ENCODE peak calls at places on chromosome 13, in eight cellular contexts. D is DMS153; F is fibroblast of mammary gland; U is activated naive CD4-positive, alpha-beta T cell; N is GM23248; L is CD4-positive, alpha-beta memory T cell; Z is dermis blood vessel endothelial cell; H is astrocyte of the spinal cord. S is an unnamed sample.
A peak's percentile ranks its signal among the peaks of the same experiment; 100 is the strongest.

GRCh38 chr13:67726979-67727378 is 496.8 kb upstream of the PCDH9 start:
- DNase-seq in Z (no peak), H (no peak), L (no peak), U (no peak), F (no peak), N (no peak), D (no peak), S (no peak)

GRCh38 chr13:94389544-94390351 is 89.7 kb downstream of the DCT start:
- DNase-seq in N (peak; percentile 21), U (no peak), H (no peak), Z (no peak), F (peak; percentile 55), D (no peak), L (no peak), S (no peak)

GRCh38 chr13:33236021-33236420 is 49.5 kb downstream of the STARD13 start:
- DNase-seq in U (no peak), F (peak; percentile 82), D (no peak), Z (peak; percentile 54), L (no peak), H (peak; percentile 70), N (peak; percentile 89), S (no peak)

GRCh38 chr13:98778749-98779148 is 26.3 kb upstream of the SLC15A1 start:
- DNase-seq in D (no peak), H (peak; percentile 59), Z (peak; percentile 81), L (no peak), F (no peak), N (no peak), U (no peak), S (no peak)

GRCh38 chr13:45512148-45512498 is 47.4 kb downstream of the COG3 start:
- DNase-seq in F (peak; percentile 31), D (no peak), L (no peak), Z (peak; percentile 57), N (peak; percentile 28), H (no peak), U (no peak), S (no peak)

GRCh38 chr13:45331981-45332830 is 8.8 kb downstream of the TPT1 start:
- DNase-seq in H (peak; percentile 88), Z (peak; percentile 67), F (peak; percentile 95), U (no peak), N (peak; percentile 98), D (no peak), L (no peak), S (no peak)

GRCh38 chr13:46374710-46375109 is 12.3 kb downstream of the RUBCNL start:
- DNase-seq in Z (no peak), N (no peak), F (no peak), L (no peak), U (no peak), H (no peak), D (no peak), S (no peak)

GRCh38 chr13:105047676-105048295 is 1487.7 kb downstream of the EFNB2 start:
- DNase-seq in N (no peak), D (no peak), H (peak; percentile 12), Z (no peak), F (no peak), L (no peak), U (no peak), S (peak; percentile 22)

GRCh38 chr13:41742917-41743552 is 217.9 kb downstream of the VWA8 start:
- DNase-seq in D (no peak), Z (no peak), U (no peak), F (no peak), L (no peak), N (no peak), H (no peak), S (no peak)

GRCh38 chr13:97339019-97339988 is 94.7 kb upstream of the RAP2A start:
- DNase-seq in N (peak; percentile 98), L (no peak), Z (peak; percentile 30), U (no peak), D (no peak), H (peak; percentile 76), F (peak; percentile 97), S (peak; percentile 70)

GRCh38 chr13:77359171-77359570 is 32.3 kb upstream of the MYCBP2 start:
- DNase-seq in U (no peak), H (no peak), F (no peak), D (no peak), N (peak; percentile 58), L (no peak), Z (no peak), S (no peak)

GRCh38 chr13:32135655-32136054 is 104.1 kb downstream of the FRY start:
- DNase-seq in H (peak; percentile 67), F (peak; percentile 85), L (no peak), Z (no peak), D (no peak), U (no peak), N (peak; percentile 78), S (no peak)

GRCh38 chr13:51453959-51454703 is 1.3 kb upstream of the INTS6 start:
- DNase-seq in L (no peak), F (peak; percentile 21), Z (peak; percentile 62), D (no peak), H (peak; percentile 40), U (no peak), N (peak; percentile 49), S (no peak)

GRCh38 chr13:95492044-95492801 is 60.3 kb upstream of the CLDN10 start:
- DNase-seq in D (no peak), Z (no peak), H (no peak), L (no peak), U (no peak), F (no peak), N (no peak), S (no peak)

S was measured in globus pallidus.